ENCODE peak calls at places on chromosomes 16 and 17, in ten cellular contexts. One of them, this sample, is unnamed.

GRCh38 chr16:12228607-12229499 is 252.3 kb downstream of the SNX29 start:
- DNase-seq in MM.1S: no peak
- DNase-seq in suprapubic skin: no peak
- DNase-seq in lower leg skin: peak
- DNase-seq in cardiac muscle cell: peak
- DNase-seq in fibroblast of pulmonary artery: peak
- DNase-seq in GM12878: no peak
- DNase-seq in GM12864: no peak
- DNase-seq in esophagus squamous epithelium: no peak
- DNase-seq in astrocyte of the spinal cord: peak
- DNase-seq in this sample: peak

GRCh38 chr17:68314916-68315535 is 23.7 kb downstream of the ARSG start:
- DNase-seq in MM.1S: no peak
- DNase-seq in suprapubic skin: no peak
- DNase-seq in lower leg skin: peak
- DNase-seq in cardiac muscle cell: peak
- DNase-seq in fibroblast of pulmonary artery: peak
- DNase-seq in GM12878: no peak
- DNase-seq in GM12864: no peak
- DNase-seq in esophagus squamous epithelium: no peak
- DNase-seq in astrocyte of the spinal cord: no peak
- DNase-seq in this sample: no peak

GRCh38 chr17:41067281-41067680 is 1.6 kb upstream of the KRTAP2-4 start:
- DNase-seq in MM.1S: no peak
- DNase-seq in suprapubic skin: no peak
- DNase-seq in lower leg skin: no peak
- DNase-seq in cardiac muscle cell: no peak
- DNase-seq in fibroblast of pulmonary artery: no peak
- DNase-seq in GM12878: no peak
- DNase-seq in GM12864: no peak
- DNase-seq in esophagus squamous epithelium: no peak
- DNase-seq in astrocyte of the spinal cord: no peak
- DNase-seq in this sample: peak

GRCh38 chr16:30934827-30935557 is 11.6 kb downstream of the FBXL19 start:
- DNase-seq in MM.1S: peak
- DNase-seq in suprapubic skin: peak
- DNase-seq in lower leg skin: no peak
- DNase-seq in cardiac muscle cell: peak
- DNase-seq in fibroblast of pulmonary artery: peak
- DNase-seq in GM12878: no peak
- DNase-seq in GM12864: no peak
- DNase-seq in esophagus squamous epithelium: no peak
- DNase-seq in astrocyte of the spinal cord: peak
- DNase-seq in this sample: no peak

GRCh38 chr17:19004601-19005441 is at the start of gene FAM83G:
- DNase-seq in MM.1S: peak
- DNase-seq in suprapubic skin: no peak
- DNase-seq in lower leg skin: peak
- DNase-seq in cardiac muscle cell: peak
- DNase-seq in fibroblast of pulmonary artery: peak
- DNase-seq in GM12878: peak
- DNase-seq in GM12864: peak
- DNase-seq in esophagus squamous epithelium: peak
- DNase-seq in astrocyte of the spinal cord: peak
- DNase-seq in this sample: peak

GRCh38 chr16:64545769-64546168 is 576.1 kb downstream of the CDH11 start:
- DNase-seq in MM.1S: no peak
- DNase-seq in suprapubic skin: no peak
- DNase-seq in lower leg skin: no peak
- DNase-seq in cardiac muscle cell: no peak
- DNase-seq in fibroblast of pulmonary artery: no peak
- DNase-seq in GM12878: no peak
- DNase-seq in GM12864: no peak
- DNase-seq in esophagus squamous epithelium: no peak
- DNase-seq in astrocyte of the spinal cord: no peak
- DNase-seq in this sample: no peak

GRCh38 chr16:51408357-51408756 is 257.3 kb upstream of the SALL1 start:
- DNase-seq in MM.1S: no peak
- DNase-seq in suprapubic skin: no peak
- DNase-seq in lower leg skin: no peak
- DNase-seq in cardiac muscle cell: no peak
- DNase-seq in fibroblast of pulmonary artery: peak
- DNase-seq in GM12878: no peak
- DNase-seq in GM12864: no peak
- DNase-seq in esophagus squamous epithelium: no peak
- DNase-seq in astrocyte of the spinal cord: peak
- DNase-seq in this sample: no peak

GRCh38 chr16:78809535-78809934 is 710.1 kb downstream of the WWOX start:
- DNase-seq in MM.1S: no peak
- DNase-seq in suprapubic skin: no peak
- DNase-seq in lower leg skin: no peak
- DNase-seq in cardiac muscle cell: no peak
- DNase-seq in fibroblast of pulmonary artery: no peak
- DNase-seq in GM12878: no peak
- DNase-seq in GM12864: no peak
- DNase-seq in esophagus squamous epithelium: no peak
- DNase-seq in astrocyte of the spinal cord: no peak
- DNase-seq in this sample: no peak

GRCh38 chr16:3922241-3922640 is 41.7 kb upstream of the CREBBP start:
- DNase-seq in MM.1S: no peak
- DNase-seq in suprapubic skin: no peak
- DNase-seq in lower leg skin: no peak
- DNase-seq in cardiac muscle cell: no peak
- DNase-seq in fibroblast of pulmonary artery: no peak
- DNase-seq in GM12878: no peak
- DNase-seq in GM12864: no peak
- DNase-seq in esophagus squamous epithelium: no peak
- DNase-seq in astrocyte of the spinal cord: no peak
- DNase-seq in this sample: no peak

GRCh38 chr16:75053791-75054555 is 55.1 kb downstream of the ZNRF1 start:
- DNase-seq in MM.1S: no peak
- DNase-seq in suprapubic skin: no peak
- DNase-seq in lower leg skin: peak
- DNase-seq in cardiac muscle cell: no peak
- DNase-seq in fibroblast of pulmonary artery: no peak
- DNase-seq in GM12878: no peak
- DNase-seq in GM12864: no peak
- DNase-seq in esophagus squamous epithelium: no peak
- DNase-seq in astrocyte of the spinal cord: no peak
- DNase-seq in this sample: no peak

GRCh38 chr16:81713796-81714195 is 65.3 kb upstream of the PLCG2 start:
- DNase-seq in MM.1S: no peak
- DNase-seq in suprapubic skin: no peak
- DNase-seq in lower leg skin: no peak
- DNase-seq in cardiac muscle cell: no peak
- DNase-seq in fibroblast of pulmonary artery: no peak
- DNase-seq in GM12878: no peak
- DNase-seq in GM12864: no peak
- DNase-seq in esophagus squamous epithelium: no peak
- DNase-seq in astrocyte of the spinal cord: no peak
- DNase-seq in this sample: no peak

GRCh38 chr16:50833929-50834328 is 92.0 kb downstream of the CYLD start:
- DNase-seq in MM.1S: no peak
- DNase-seq in suprapubic skin: no peak
- DNase-seq in lower leg skin: no peak
- DNase-seq in cardiac muscle cell: no peak
- DNase-seq in fibroblast of pulmonary artery: no peak
- DNase-seq in GM12878: no peak
- DNase-seq in GM12864: no peak
- DNase-seq in esophagus squamous epithelium: no peak
- DNase-seq in astrocyte of the spinal cord: no peak
- DNase-seq in this sample: no peak

DNA sequence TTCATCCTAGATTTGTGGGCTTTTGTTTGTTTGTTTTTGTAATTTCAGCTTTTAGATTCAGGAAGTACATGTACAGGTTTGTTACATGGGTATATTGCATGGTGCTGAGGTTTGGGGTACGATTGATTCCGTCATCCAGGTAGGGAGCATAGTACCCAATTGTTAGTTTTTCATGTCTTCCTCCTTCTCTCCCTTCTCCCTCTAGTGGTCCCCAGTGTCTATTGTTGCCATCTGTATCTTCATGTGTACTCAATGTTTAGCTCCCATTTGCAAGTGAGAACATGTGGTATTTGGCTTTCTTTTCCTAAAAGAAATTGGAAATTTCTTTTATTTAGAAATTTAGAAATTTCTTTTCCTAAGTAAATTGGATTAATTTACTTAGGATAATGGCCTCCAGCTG is 37.1 kb upstream of the BCAS3 start:
- DNase-seq in MM.1S: no peak
- DNase-seq in suprapubic skin: no peak
- DNase-seq in lower leg skin: no peak
- DNase-seq in cardiac muscle cell: peak
- DNase-seq in fibroblast of pulmonary artery: peak
- DNase-seq in GM12878: no peak
- DNase-seq in GM12864: no peak
- DNase-seq in esophagus squamous epithelium: no peak
- DNase-seq in astrocyte of the spinal cord: no peak
- DNase-seq in this sample: no peak
- TF ChIP-seq CTCF in MM.1S: peak
- TF ChIP-seq CTCF in suprapubic skin: no peak
- TF ChIP-seq CTCF in lower leg skin: no peak
- TF ChIP-seq CTCF in cardiac muscle cell: peak
- TF ChIP-seq CTCF in fibroblast of pulmonary artery: peak
- TF ChIP-seq CTCF in GM12878: peak
- TF ChIP-seq CTCF in GM12864: peak
- TF ChIP-seq CTCF in esophagus squamous epithelium: no peak
- TF ChIP-seq CTCF in astrocyte of the spinal cord: peak
- TF ChIP-seq CTCF in this sample: peak

DNA sequence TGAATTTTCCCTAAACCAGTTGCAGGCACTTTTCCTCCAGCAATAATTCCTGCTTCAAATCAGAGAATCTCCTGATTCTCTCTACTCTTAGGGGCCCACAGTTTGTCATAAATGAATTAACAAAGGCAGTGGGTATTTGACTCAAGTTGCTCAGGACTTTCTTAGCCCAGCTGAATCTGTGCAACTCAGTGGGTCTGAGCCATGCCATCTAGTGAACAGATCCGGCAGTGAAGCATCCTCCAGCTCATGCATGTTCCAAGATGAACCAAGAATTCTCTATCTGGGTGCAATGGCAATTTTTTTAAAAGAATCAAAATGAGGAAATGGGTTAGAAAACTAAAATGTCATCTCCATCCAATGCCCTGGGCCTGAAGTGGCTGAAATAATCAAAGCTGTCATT is 575.2 kb upstream of the CDH11 start:
- DNase-seq in MM.1S: no peak
- DNase-seq in suprapubic skin: no peak
- DNase-seq in lower leg skin: no peak
- DNase-seq in cardiac muscle cell: peak
- DNase-seq in fibroblast of pulmonary artery: peak
- DNase-seq in GM12878: no peak
- DNase-seq in GM12864: no peak
- DNase-seq in esophagus squamous epithelium: no peak
- DNase-seq in astrocyte of the spinal cord: no peak
- DNase-seq in this sample: no peak
- TF ChIP-seq CTCF in MM.1S: no peak
- TF ChIP-seq CTCF in suprapubic skin: no peak
- TF ChIP-seq CTCF in lower leg skin: no peak
- TF ChIP-seq CTCF in cardiac muscle cell: peak
- TF ChIP-seq CTCF in fibroblast of pulmonary artery: peak
- TF ChIP-seq CTCF in GM12878: no peak
- TF ChIP-seq CTCF in GM12864: no peak
- TF ChIP-seq CTCF in esophagus squamous epithelium: no peak
- TF ChIP-seq CTCF in astrocyte of the spinal cord: peak
- TF ChIP-seq CTCF in this sample: peak

DNA sequence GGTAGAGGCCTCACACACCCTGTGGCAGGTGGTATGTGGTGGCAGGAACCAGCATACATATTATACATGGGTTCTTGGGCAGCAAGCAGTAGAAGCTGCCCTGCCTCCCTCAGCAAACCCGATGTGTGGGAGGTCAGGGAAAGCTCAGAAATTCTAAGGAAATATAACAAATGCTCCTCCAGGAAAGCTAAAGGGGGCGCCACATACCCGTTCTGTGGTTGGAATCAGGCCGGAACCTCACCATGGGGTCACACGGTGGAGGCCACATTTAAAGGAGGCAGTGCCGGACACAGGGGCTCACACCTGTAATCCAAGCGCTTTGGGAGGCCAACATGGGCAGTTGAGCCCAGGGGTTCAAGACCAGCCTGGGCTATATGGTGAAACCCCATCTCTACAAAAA is 12.4 kb upstream of the KATNB1 start:
- DNase-seq in MM.1S: no peak
- DNase-seq in suprapubic skin: no peak
- DNase-seq in lower leg skin: no peak
- DNase-seq in cardiac muscle cell: peak
- DNase-seq in fibroblast of pulmonary artery: peak
- DNase-seq in GM12878: no peak
- DNase-seq in GM12864: no peak
- DNase-seq in esophagus squamous epithelium: no peak
- DNase-seq in astrocyte of the spinal cord: no peak
- DNase-seq in this sample: no peak
- TF ChIP-seq CTCF in MM.1S: no peak
- TF ChIP-seq CTCF in suprapubic skin: no peak
- TF ChIP-seq CTCF in lower leg skin: no peak
- TF ChIP-seq CTCF in cardiac muscle cell: peak
- TF ChIP-seq CTCF in fibroblast of pulmonary artery: peak
- TF ChIP-seq CTCF in GM12878: no peak
- TF ChIP-seq CTCF in GM12864: no peak
- TF ChIP-seq CTCF in esophagus squamous epithelium: no peak
- TF ChIP-seq CTCF in astrocyte of the spinal cord: peak
- TF ChIP-seq CTCF in this sample: no peak

GRCh38 chr16:89923640-89924297 is 627 bp downstream of the TUBB3 start:
- DNase-seq in MM.1S: no peak
- DNase-seq in suprapubic skin: peak
- DNase-seq in lower leg skin: no peak
- DNase-seq in cardiac muscle cell: no peak
- DNase-seq in fibroblast of pulmonary artery: no peak
- DNase-seq in GM12878: no peak
- DNase-seq in GM12864: no peak
- DNase-seq in esophagus squamous epithelium: no peak
- DNase-seq in astrocyte of the spinal cord: no peak
- DNase-seq in this sample: no peak

GRCh38 chr16:89925596-89926079 is 2.5 kb downstream of the TUBB3 start:
- DNase-seq in MM.1S: no peak
- DNase-seq in suprapubic skin: no peak
- DNase-seq in lower leg skin: no peak
- DNase-seq in cardiac muscle cell: no peak
- DNase-seq in fibroblast of pulmonary artery: no peak
- DNase-seq in GM12878: no peak
- DNase-seq in GM12864: no peak
- DNase-seq in esophagus squamous epithelium: no peak
- DNase-seq in astrocyte of the spinal cord: no peak
- DNase-seq in this sample: no peak

GRCh38 chr16:89922884-89923639 is at the start of gene TUBB3:
- DNase-seq in MM.1S: peak
- DNase-seq in suprapubic skin: peak
- DNase-seq in lower leg skin: no peak
- DNase-seq in cardiac muscle cell: peak
- DNase-seq in fibroblast of pulmonary artery: peak
- DNase-seq in GM12878: no peak
- DNase-seq in GM12864: no peak
- DNase-seq in esophagus squamous epithelium: no peak
- DNase-seq in astrocyte of the spinal cord: peak
- DNase-seq in this sample: peak

GRCh38 chr16:89924925-89925307 is 1.8 kb downstream of the TUBB3 start:
- DNase-seq in MM.1S: no peak
- DNase-seq in suprapubic skin: no peak
- DNase-seq in lower leg skin: no peak
- DNase-seq in cardiac muscle cell: no peak
- DNase-seq in fibroblast of pulmonary artery: no peak
- DNase-seq in GM12878: no peak
- DNase-seq in GM12864: no peak
- DNase-seq in esophagus squamous epithelium: no peak
- DNase-seq in astrocyte of the spinal cord: no peak
- DNase-seq in this sample: no peak

GRCh38 chr16:89924298-89924924 is 1.3 kb downstream of the TUBB3 start:
- DNase-seq in MM.1S: no peak
- DNase-seq in suprapubic skin: peak
- DNase-seq in lower leg skin: no peak
- DNase-seq in cardiac muscle cell: peak
- DNase-seq in fibroblast of pulmonary artery: peak
- DNase-seq in GM12878: no peak
- DNase-seq in GM12864: no peak
- DNase-seq in esophagus squamous epithelium: no peak
- DNase-seq in astrocyte of the spinal cord: peak
- DNase-seq in this sample: no peak
- TF ChIP-seq CTCF in MM.1S: no peak
- TF ChIP-seq CTCF in suprapubic skin: no peak
- TF ChIP-seq CTCF in lower leg skin: no peak
- TF ChIP-seq CTCF in cardiac muscle cell: no peak
- TF ChIP-seq CTCF in fibroblast of pulmonary artery: no peak
- TF ChIP-seq CTCF in GM12878: no peak
- TF ChIP-seq CTCF in GM12864: no peak
- TF ChIP-seq CTCF in esophagus squamous epithelium: no peak
- TF ChIP-seq CTCF in astrocyte of the spinal cord: no peak
- TF ChIP-seq CTCF in this sample: no peak